ENCODE peak calls at places on chromosomes 2 and 18, in six cellular contexts. F, P, X, L, M and H are unnamed samples.

GRCh38 chr2:20488136-20488705 is 41.3 kb downstream of the RHOB start:
- DNase-seq in F (no peak), P (no peak), X (no peak), L (no peak), M (no peak), H (no peak)

GRCh38 chr18:48003426-48004349 is 73.2 kb upstream of the SMAD2 start:
- DNase-seq in F (peak; percentile 65), P (no peak), X (no peak), L (peak; percentile 63), M (peak; percentile 23), H (no peak)

GRCh38 chr2:209501579-209501978 is 77.7 kb downstream of the MAP2 start:
- DNase-seq in F (no peak), P (no peak), X (no peak), L (no peak), M (no peak), H (no peak)

GRCh38 chr2:183242937-183243336 is 118.7 kb downstream of the NUP35 start:
- DNase-seq in F (no peak), P (no peak), X (no peak), L (no peak), M (peak; percentile 65), H (no peak)

GRCh38 chr18:49464718-49465598 is 4.5 kb upstream of the DYM start:
- DNase-seq in F (no peak), P (no peak), X (no peak), L (no peak), M (no peak), H (no peak)

GRCh38 chr2:133264951-133265949 is 303.0 kb downstream of the NCKAP5 start:
- DNase-seq in F (no peak), P (no peak), X (no peak), L (peak; percentile 44), M (no peak), H (peak; percentile 2)

GRCh38 chr2:90069290-90069894 is 1377.9 kb downstream of the RPIA start:
- DNase-seq in F (no peak), P (no peak), X (peak; percentile 36), L (peak; percentile 4), M (no peak), H (peak; percentile 15)

GRCh38 chr18:79556829-79557585 is 122.6 kb upstream of the CTDP1 start:
- DNase-seq in F (no peak), P (no peak), X (no peak), L (no peak), M (no peak), H (no peak)

GRCh38 chr18:7941533-7941932 is 374.4 kb downstream of the PTPRM start:
- DNase-seq in F (no peak), P (no peak), X (no peak), L (peak; percentile 89), M (peak; percentile 80), H (no peak)

GRCh38 chr2:30031184-30031583 is 109.8 kb upstream of the ALK start:
- DNase-seq in F (no peak), P (no peak), X (no peak), L (no peak), M (no peak), H (no peak)

GRCh38 chr18:67599277-67599676 is 82.8 kb upstream of the DSEL start:
- DNase-seq in F (no peak), P (no peak), X (no peak), L (no peak), M (peak; percentile 7), H (no peak)

GRCh38 chr2:19568809-19569208 is 210.4 kb upstream of the OSR1 start:
- DNase-seq in F (no peak), P (no peak), X (no peak), L (no peak), M (no peak), H (no peak)

GRCh38 chr2:200253631-200254030 is 52.9 kb upstream of the SPATS2L start:
- DNase-seq in F (no peak), P (no peak), X (no peak), L (peak; percentile 52), M (peak; percentile 72), H (no peak)

DNA sequence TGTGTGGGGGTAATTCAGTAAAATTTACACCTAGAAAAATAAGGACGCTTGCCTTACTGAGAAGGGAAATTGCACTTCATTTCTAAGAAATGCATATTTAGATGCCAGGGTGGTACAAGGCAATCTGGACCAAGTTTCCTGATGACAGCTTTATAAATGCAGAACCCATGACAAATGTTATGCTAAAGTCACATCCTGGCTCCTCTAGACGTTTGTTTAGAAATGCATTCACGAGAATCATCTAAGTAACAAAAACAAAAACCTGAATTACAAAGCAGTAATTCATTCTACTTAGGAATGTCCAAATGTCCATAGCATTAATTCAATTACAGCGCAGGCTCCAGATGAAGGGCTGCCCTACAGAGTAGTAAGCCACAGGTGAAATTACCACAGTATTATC is 49.8 kb downstream of the REV1 start:
- DNase-seq in F (no peak), P (no peak), X (no peak), L (no peak), M (no peak), H (no peak)
- H3K4me3 ChIP-seq in F (no peak overlapping the region), P (no peak overlapping the region), X (no peak overlapping the region), L (no peak overlapping the region), M (no peak overlapping the region), H (no peak overlapping the region)

DNA sequence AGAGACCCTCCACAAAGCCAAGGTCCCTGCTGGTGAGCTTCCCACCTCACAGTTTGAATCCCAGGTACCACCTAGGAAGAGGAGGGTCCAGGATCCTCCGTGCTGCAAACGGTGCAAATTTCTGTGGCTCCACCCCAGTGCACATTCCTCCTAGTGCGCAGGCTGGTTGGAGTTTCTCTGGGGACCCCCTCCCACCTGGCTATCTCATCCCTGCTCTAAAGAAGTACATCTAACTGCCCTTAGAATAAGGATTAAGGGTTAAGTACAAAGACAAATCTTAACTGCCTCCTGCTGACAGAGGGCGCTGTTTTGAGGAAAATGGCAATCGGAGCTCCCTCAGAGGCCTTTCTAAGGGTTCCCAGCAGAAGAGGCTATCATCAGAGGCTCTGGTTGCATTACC is 109.6 kb upstream of the FSIP2 start:
- DNase-seq in F (no peak), P (no peak), X (no peak), L (no peak), M (peak; percentile 2), H (no peak)
- TF ChIP-seq CTCF in F (no peak), P (no peak), X (peak; percentile 37), L (peak; percentile 10), M (peak; percentile 47), H (peak; percentile 60)

DNA sequence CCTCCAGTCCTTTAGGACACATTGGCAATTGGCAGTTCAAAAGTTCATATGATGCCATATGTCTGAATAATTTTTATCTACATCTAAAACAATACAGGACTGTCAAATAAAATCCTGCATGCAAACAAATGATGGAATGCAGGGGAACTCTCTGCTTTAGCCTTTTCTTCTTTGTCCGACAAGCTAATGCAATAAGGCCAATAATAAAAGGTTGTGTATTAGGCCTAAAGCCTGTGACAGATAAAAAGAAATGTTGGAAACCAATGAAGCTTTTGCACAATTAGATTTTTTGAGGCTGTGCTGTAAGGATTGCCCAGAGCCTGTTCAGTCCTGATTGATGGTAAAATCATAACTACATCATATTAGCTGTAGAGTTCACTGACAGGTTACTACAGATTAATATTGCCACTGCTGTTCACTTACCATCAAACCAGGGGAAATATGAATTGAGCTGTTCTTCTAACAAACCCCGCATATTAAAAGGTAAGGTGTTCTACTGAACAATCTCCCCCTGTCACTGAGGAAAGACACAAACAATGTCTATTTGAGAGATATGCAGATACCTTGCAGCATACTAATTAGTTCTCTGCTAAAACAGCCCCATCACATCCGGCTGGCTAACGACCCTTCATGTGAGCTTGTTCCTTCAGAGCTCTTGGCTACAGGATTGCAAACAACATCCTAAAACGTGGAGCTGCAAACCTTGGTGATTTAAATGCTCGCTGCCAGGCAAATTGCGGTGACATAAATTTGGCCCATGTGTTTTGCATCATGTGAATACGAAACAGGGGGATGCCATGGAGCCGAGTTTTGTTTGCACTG is 305.4 kb downstream of the MTX2 start:
- DNase-seq in F (no peak), P (no peak), X (no peak), L (no peak), M (no peak), H (no peak)
- H3K4me3 ChIP-seq in F (no peak overlapping the region), P (no peak overlapping the region), X (no peak overlapping the region), L (no peak overlapping the region), M (no peak overlapping the region), H (no peak overlapping the region)

GRCh38 chr18:61398961-61399632 is 65.9 kb downstream of the CDH20 start:
- DNase-seq in F (no peak), P (no peak), X (no peak), L (no peak), M (no peak), H (no peak)
- TF ChIP-seq CTCF in F (no peak), P (no peak), X (no peak), L (no peak), M (no peak), H (no peak)

DNA sequence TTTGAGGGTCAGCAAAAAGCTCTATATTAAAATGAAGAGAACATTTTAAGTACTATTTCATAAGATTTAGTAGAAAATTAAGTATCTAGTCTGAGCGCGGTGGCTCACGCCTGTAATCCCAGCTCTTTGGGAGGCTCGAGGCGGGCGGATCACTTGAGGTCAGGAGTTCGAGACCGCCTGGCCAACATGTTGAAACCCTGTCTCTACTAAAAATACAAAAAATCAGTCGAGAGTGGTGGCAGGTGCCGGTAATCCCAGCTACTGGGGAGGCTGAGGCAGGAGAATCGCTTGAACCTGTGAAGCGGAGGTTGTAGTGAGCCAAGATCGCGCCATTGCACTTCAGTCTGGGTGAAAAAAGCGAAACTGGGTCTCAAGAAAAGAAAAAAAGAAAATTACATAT is 1.6 kb downstream of the USP14 start:
- DNase-seq in F (no peak), P (no peak), X (no peak), L (no peak), M (no peak), H (no peak)
- H3K4me3 ChIP-seq in F (no peak overlapping the region), P (no peak overlapping the region), X (peak overlapping the region; percentile 72), L (no peak overlapping the region), M (peak overlapping the region; percentile 72), H (no peak overlapping the region)

GRCh38 chr2:10971855-10972348 is 60.2 kb downstream of the KCNF1 start:
- DNase-seq in F (no peak), P (no peak), X (no peak), L (no peak), M (no peak), H (no peak)
- TF ChIP-seq CTCF in F (no peak), P (no peak), X (no peak), L (no peak), M (no peak), H (no peak)

DNA sequence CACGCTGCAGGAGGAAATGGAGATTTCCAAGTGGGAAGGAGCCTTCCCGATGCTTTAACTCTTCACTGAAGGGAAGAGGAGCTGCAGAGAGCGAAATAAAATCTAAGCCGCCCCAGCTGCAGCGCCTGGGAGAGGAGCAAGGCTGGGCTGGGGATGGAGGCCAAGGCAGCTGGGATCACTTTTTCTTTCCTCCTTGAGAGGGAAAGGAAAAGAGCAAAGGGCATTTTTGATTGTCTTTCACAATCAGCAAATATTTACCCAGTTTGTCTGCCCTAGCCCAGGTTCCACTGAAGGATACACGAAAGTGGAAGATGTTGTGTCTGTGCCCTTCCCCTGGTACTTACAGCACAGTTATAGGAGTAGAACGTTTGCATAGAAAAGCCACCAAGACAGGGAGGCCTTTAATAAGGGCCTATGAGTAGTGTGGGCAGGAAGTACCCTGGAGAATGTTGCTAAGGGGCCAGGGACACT is 38.8 kb downstream of the EPAS1 start:
- DNase-seq in F (no peak), P (no peak), X (no peak), L (peak; percentile 51), M (no peak), H (no peak)
- H3K4me3 ChIP-seq in F (peak overlapping the region; percentile 27), P (no peak overlapping the region), X (no peak overlapping the region), L (peak overlapping the region; percentile 15), M (no peak overlapping the region), H (no peak overlapping the region)